ENCODE peak calls at places on chromosomes 3 and 15, in five cellular contexts. Y is adrenal gland; J is stimulated activated naive CD8-positive, alpha-beta T cell treated with anti-CD3 and anti-CD28 coated beads, Interleukin-15, Interleukin-2, amounts not matched to agents 100 U/mL and 50 U/mL, for 24 hours; W is DMS153; G is LoVo. V is an unnamed sample.

GRCh38 chr15:28881170-28881569 is 4.6 kb upstream of the APBA2 start:
- DNase-seq in Y (no peak), J (no peak), W (no peak), G (no peak), V (no peak)

GRCh38 chr3:131328739-131329138 is 52.8 kb upstream of the NUDT16 start:
- DNase-seq in Y (no peak), J (no peak), W (no peak), G (no peak), V (no peak)

GRCh38 chr15:34038404-34039179 is 412 bp downstream of the AVEN start:
- DNase-seq in Y (peak; percentile 76), J (peak; percentile 78), W (peak; percentile 23), G (peak; percentile 82), V (peak; percentile 85)

GRCh38 chr3:37546876-37547275 is 314.8 kb upstream of the CTDSPL start:
- DNase-seq in Y (peak; percentile 58), J (no peak), W (no peak), G (no peak), V (peak; percentile 56)

GRCh38 chr3:130470132-130470531 is 46.8 kb upstream of the COL6A6 start:
- DNase-seq in Y (no peak), J (no peak), W (no peak), G (no peak), V (no peak)

GRCh38 chr3:188170461-188171459 is 16.8 kb downstream of the LPP start:
- DNase-seq in Y (no peak), J (peak; percentile 38), W (no peak), G (no peak), V (no peak)

GRCh38 chr3:194450341-194450740 is 36.5 kb downstream of the ATP13A3 start:
- DNase-seq in Y (no peak), J (no peak), W (peak; percentile 88), G (no peak), V (no peak)

GRCh38 chr3:179416681-179417080 is 34.6 kb downstream of the GNB4 start:
- DNase-seq in Y (no peak), J (no peak), W (no peak), G (no peak), V (no peak)

GRCh38 chr3:190701096-190701532 is 161.4 kb downstream of the GMNC start:
- DNase-seq in Y (peak; percentile 50), J (peak; percentile 7), W (peak; percentile 51), G (peak; percentile 73), V (no peak)

GRCh38 chr15:60444289-60444912 is 34.5 kb downstream of the ICE2 start:
- DNase-seq in Y (no peak), J (no peak), W (no peak), G (peak; percentile 39), V (no peak)

GRCh38 chr15:64163662-64164362 is 990 bp upstream of the PPIB start:
- DNase-seq in Y (peak; percentile 68), J (no peak), W (no peak), G (no peak), V (no peak)

GRCh38 chr3:11899826-11900225 is 53.1 kb upstream of the TAMM41 start:
- DNase-seq in Y (no peak), J (no peak), W (no peak), G (no peak), V (no peak)

GRCh38 chr3:21779909-21780308 is 28.9 kb upstream of the ZNF385D start:
- DNase-seq in Y (no peak), J (no peak), W (peak; percentile 25), G (no peak), V (no peak)

GRCh38 chr3:149658444-149659172 is 783 bp upstream of the WWTR1 start:
- DNase-seq in Y (peak; percentile 79), J (peak; percentile 37), W (peak; percentile 67), G (peak; percentile 68), V (peak; percentile 85)

GRCh38 chr3:41418961-41419691 is 219.8 kb downstream of the CTNNB1 start:
- DNase-seq in Y (peak; percentile 18), J (peak; percentile 46), W (no peak), G (no peak), V (no peak)

GRCh38 chr15:52790941-52791751 is 1.0 kb upstream of the ONECUT1 start:
- DNase-seq in Y (no peak), J (no peak), W (peak; percentile 10), G (no peak), V (no peak)

GRCh38 chr3:147521646-147522045 is 112.5 kb downstream of the ZIC1 start:
- DNase-seq in Y (no peak), J (no peak), W (no peak), G (no peak), V (no peak)

GRCh38 chr3:53744351-53744750 is 101.9 kb downstream of the CHDH start:
- DNase-seq in Y (peak; percentile 32), J (no peak), W (no peak), G (no peak), V (no peak)

GRCh38 chr15:70770863-70771262 is 7.5 kb upstream of the UACA start:
- DNase-seq in Y (no peak), J (no peak), W (no peak), G (no peak), V (peak; percentile 21)

GRCh38 chr3:181052256-181052655 is 62.7 kb upstream of the DNAJC19 start:
- DNase-seq in Y (no peak), J (no peak), W (no peak), G (no peak), V (no peak)

GRCh38 chr15:34436126-34436955 is 1.3 kb downstream of the GOLGA8A start:
- DNase-seq in Y (no peak), J (peak; percentile 30), W (no peak), G (no peak), V (peak; percentile 20)

GRCh38 chr15:84839714-84840113 is 22.6 kb downstream of the ALPK3 start:
- DNase-seq in Y (no peak), J (no peak), W (no peak), G (no peak), V (no peak)

GRCh38 chr15:72473670-72474465 is at the start of gene ARIH1:
- DNase-seq in Y (peak; percentile 97), J (peak; percentile 97), W (peak; percentile 71), G (peak; percentile 97), V (peak; percentile 92)

GRCh38 chr15:57160823-57161560 is 215.3 kb upstream of the CGNL1 start:
- DNase-seq in Y (no peak), J (no peak), W (no peak), G (no peak), V (no peak)

GRCh38 chr15:28132524-28133275 is 33.6 kb upstream of the OCA2 start:
- DNase-seq in Y (peak; percentile 79), J (no peak), W (no peak), G (no peak), V (no peak)

GRCh38 chr15:89356634-89357298 is 22.1 kb upstream of the POLG start:
- DNase-seq in Y (no peak), J (no peak), W (no peak), G (peak; percentile 12), V (no peak)

V was measured in GM13977.